ENCODE peak calls at places on chromosomes 7 and 10, in four cellular contexts. X is K562, K is HepG2, F is GM12878. Q is an unnamed sample.

GRCh38 chr10:71246591-71247143 is 34.3 kb downstream of the UNC5B start:
- DNase-seq in X (no peak), K (no peak), F (no peak), Q (no peak)

GRCh38 chr10:50503661-50504320 is 120.0 kb downstream of the SGMS1 start:
- DNase-seq in K (no peak), F (no peak), X (peak; percentile 66), Q (no peak)

GRCh38 chr7:39535720-39536119 is 30.5 kb upstream of the YAE1 start:
- DNase-seq in K (no peak), F (no peak), X (no peak), Q (no peak)

GRCh38 chr10:10490187-10490980 is 527.3 kb upstream of the CELF2 start:
- DNase-seq in F (no peak), K (no peak), X (no peak), Q (no peak)

GRCh38 chr10:128560993-128561392 is 434.8 kb upstream of the MKI67 start:
- DNase-seq in K (no peak), F (no peak), X (no peak), Q (no peak)

GRCh38 chr7:139505563-139505962 is 17.9 kb upstream of the CLEC2L start:
- DNase-seq in F (no peak), K (peak; percentile 10), X (peak; percentile 76), Q (peak; percentile 82)

GRCh38 chr7:155261031-155261985 is 36.4 kb upstream of the INSIG1 start:
- DNase-seq in X (no peak), K (no peak), F (no peak), Q (no peak)

GRCh38 chr10:24310104-24310503 is 101.2 kb downstream of the KIAA1217 start:
- DNase-seq in F (no peak), X (no peak), K (no peak), Q (no peak)

GRCh38 chr7:4837041-4837813 is 24.6 kb downstream of the PAPOLB start:
- DNase-seq in K (no peak), F (no peak), X (no peak), Q (no peak)

GRCh38 chr7:4633012-4633411 is 49.1 kb upstream of the FOXK1 start:
- DNase-seq in X (peak; percentile 82), F (no peak), K (peak; percentile 50), Q (no peak)

GRCh38 chr7:17633099-17633498 is 307.2 kb downstream of the SNX13 start:
- DNase-seq in K (peak; percentile 39), X (no peak), F (no peak), Q (no peak)

GRCh38 chr7:35553498-35553897 is 141.4 kb downstream of the HERPUD2 start:
- DNase-seq in K (no peak), F (no peak), X (no peak), Q (no peak)

GRCh38 chr7:5382281-5383041 is 41.2 kb downstream of the TNRC18 start:
- DNase-seq in K (no peak), X (peak; percentile 67), F (no peak), Q (peak; percentile 68)

DNA sequence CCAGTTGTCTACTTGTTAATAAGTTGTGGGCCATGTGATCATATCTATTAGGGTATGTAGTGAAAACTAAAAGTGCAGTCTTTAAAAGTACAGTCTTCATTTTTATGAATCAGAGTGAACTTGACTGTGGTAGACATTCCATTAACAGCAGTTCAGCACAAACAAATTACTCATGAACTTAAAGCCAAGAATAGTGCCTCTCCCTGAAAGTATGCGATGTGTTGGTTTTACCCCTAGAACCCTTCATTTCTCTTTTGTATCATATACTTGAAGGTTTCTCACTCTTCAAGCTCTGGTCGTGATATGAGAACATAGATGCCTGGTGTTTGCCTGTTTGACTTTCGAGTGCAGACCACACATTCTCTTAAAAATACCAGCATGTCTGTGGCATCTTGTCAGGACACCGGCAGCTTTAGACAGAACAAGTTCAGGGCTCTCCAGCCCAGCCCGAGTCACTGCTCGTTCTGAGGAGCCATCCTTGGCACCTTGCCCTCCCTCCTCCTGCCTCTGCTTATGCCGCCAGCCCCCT is 159.3 kb downstream of the LCOR start:
- DNase-seq in K (no peak), F (no peak), X (no peak), Q (no peak)
- TF ChIP-seq ETV6 in K (no peak), F (no peak), X (no peak), Q (no peak)

DNA sequence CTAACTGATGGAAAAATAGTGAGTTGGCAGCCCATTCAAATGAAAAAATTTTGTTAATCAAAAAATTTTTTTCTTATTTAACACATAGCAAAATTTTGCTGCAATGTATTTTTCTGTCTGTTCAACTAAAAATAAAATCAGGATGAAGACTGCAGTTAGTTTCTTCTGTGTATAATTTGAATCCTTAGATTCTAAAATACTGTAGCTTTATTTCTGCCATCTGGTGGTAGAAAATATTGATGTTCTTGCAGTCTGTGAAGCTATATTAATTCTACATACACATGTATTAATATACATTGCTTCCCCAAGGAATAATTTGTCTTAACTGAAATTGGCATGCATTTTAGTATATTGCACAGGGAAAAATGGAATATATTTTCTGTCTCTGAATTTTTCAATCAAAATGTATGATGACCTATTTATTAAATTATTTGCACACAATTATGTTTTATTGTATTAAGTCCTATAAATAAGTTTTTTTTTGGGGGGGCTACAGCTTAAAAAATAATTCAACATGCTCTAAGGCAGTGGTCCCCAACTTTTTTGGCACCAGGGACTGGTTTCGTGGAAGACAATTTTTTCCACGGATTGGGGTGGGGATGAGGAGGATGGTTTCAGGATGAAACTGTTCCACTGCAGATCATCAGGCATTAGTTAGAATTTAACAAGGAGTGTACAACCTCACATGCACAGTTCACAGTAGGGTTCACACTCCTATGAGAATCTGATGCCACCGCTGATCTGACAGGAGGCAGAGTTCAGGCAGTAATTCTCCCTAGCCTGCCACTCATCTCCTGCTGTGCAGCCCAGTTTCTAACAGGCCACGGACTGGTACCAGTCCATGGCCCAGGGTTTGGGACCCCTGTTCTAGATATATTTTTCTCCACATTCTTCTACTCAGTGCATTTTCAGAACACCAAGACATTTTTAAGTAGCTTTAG is 119.4 kb downstream of the GNAT3 start:
- DNase-seq in K (peak; percentile 17), X (no peak), F (no peak), Q (no peak)
- TF ChIP-seq MAX in K (no peak), X (no peak), F (no peak), Q (no peak)

GRCh38 chr7:157690833-157691382 is 354.1 kb downstream of the DNAJB6 start:
- DNase-seq in X (no peak), F (no peak), K (peak; percentile 7), Q (peak; percentile 47)
- TF ChIP-seq CBFB in X (no peak), F (no peak), K (no peak), Q (no peak)

GRCh38 chr7:70545214-70545613 is 586.7 kb upstream of the GALNT17 start:
- DNase-seq in K (no peak), F (no peak), X (no peak), Q (no peak)
- TF ChIP-seq ETV6 in K (no peak), F (no peak), X (no peak), Q (no peak)

GRCh38 chr7:36690514-36691187 is 33.6 kb downstream of the AOAH start:
- DNase-seq in F (no peak), K (no peak), X (no peak), Q (no peak)

GRCh38 chr7:36683695-36684357 is 40.5 kb downstream of the AOAH start:
- DNase-seq in K (no peak), X (no peak), F (no peak), Q (no peak)

GRCh38 chr7:36684951-36685350 is 39.3 kb downstream of the AOAH start:
- DNase-seq in K (no peak), X (no peak), F (no peak), Q (no peak)

GRCh38 chr7:36683111-36683510 is 41.2 kb downstream of the AOAH start:
- DNase-seq in F (no peak), K (no peak), X (no peak), Q (no peak)

DNA sequence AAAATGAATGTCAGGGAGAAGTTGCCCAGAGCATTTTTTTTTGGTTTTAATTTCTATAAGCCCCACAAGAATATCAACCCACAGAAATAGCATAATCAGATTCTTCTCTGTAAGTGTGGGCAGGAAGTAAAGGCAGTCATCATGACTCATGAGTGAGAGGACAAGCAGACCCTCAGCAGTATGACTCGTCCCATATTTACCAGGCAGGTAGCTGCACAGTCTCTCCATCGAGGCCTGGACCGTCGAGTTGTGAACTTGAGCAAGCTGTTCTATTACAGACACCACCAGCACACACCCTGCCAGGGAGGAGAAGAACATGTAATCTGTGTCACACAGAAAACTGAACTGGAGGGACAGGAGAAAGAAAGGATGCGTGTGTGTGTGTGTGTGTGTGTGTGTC is 37.8 kb downstream of the AOAH start:
- DNase-seq in F (no peak), K (no peak), X (no peak), Q (no peak)
- TF ChIP-seq MAX in F (no peak), K (no peak), X (no peak), Q (no peak)

DNA sequence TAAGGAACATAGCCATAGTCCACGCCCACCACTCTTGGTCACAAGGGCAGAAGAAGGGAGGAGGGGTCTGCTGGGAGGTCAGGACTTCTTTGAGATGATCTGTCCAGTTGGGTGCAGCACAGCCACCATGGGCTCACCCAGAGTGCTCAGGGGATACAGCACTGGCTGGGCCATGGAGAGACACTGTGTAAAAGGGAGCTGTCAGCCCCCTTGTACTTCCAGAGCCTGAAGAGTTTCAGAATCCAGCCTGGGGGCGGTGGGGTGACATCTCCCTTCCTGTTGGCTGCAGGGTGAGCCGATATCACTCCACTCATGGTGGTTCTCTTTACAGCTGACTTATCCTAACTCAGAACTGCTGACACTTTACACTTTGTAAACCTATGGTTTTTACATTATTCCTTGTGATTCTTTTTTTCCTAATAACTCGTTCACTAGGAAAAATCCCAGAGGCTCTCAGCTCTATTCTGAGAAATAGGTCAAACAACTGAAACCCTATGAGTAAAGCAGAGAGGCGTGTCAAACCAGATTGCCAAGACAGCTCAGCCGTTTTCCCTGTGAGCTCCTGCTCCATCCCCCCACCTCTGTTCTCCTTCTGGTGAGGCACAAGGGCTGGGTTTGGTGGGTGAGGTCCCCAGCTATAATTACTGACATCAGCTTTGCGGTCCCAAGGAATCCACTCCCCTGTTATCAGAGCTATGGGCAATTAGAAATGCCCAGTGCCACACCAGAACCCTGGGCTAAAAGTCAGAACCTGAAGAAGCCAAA is 3.3 kb upstream of the MRPS24 start:
- DNase-seq in F (no peak), X (peak; percentile 55), K (no peak), Q (no peak)
- TF ChIP-seq CBFB in F (no peak), X (no peak), K (no peak), Q (no peak)

Q was measured in WTC11.